ENCODE peak calls at places on chromosome 5, in nine cellular contexts. S is HEK293T; P is anterior cingulate cortex; V is heart right ventricle; B is HT1080; D is glomerular endothelial cell; F is IMR-90; K is activated effector memory CD4-positive, alpha-beta T cell treated with anti-CD3 and anti-CD28 coated beads, Interleukin-2, amount 50 U/mL, for 16 hours; A is stimulated activated CD4-positive, alpha-beta T cell treated with anti-CD3 and anti-CD28 coated beads, Interleukin-4, amount 100 ng/mL, for 4 hours. I is an unnamed sample.

GRCh38 chr5:118924006-118924389 is 64.3 kb downstream of the DTWD2 start:
- DNase-seq in S (no peak), P (no peak), V (no peak), B (no peak), D (no peak), F (no peak), K (no peak), A (no peak), I (no peak)

GRCh38 chr5:96338624-96339023 is 94.4 kb downstream of the PCSK1 start:
- DNase-seq in S (no peak), P (no peak), V (no peak), B (no peak), D (no peak), F (no peak), K (no peak), A (no peak), I (no peak)

GRCh38 chr5:173855162-173855994 is 32.8 kb upstream of the CPEB4 start:
- DNase-seq in S (no peak), P (no peak), V (no peak), B (no peak), D (no peak), F (no peak), K (no peak), A (no peak), I (peak)

GRCh38 chr5:128271859-128272446 is 188.4 kb downstream of the SLC12A2 start:
- DNase-seq in S (no peak), P (no peak), V (no peak), B (peak), D (peak), F (peak), K (no peak), A (no peak), I (no peak)

GRCh38 chr5:1792842-1793266 is 6.8 kb downstream of the MRPL36 start:
- DNase-seq in S (no peak), P (no peak), V (no peak), B (peak), D (peak), F (peak), K (peak), A (peak), I (no peak)

GRCh38 chr5:133240425-133241091 is 188.7 kb downstream of the HSPA4 start:
- DNase-seq in S (no peak), P (no peak), V (no peak), B (peak), D (peak), F (peak), K (peak), A (peak), I (peak)

GRCh38 chr5:133694181-133694831 is 82.0 kb upstream of the FSTL4 start:
- DNase-seq in S (no peak), P (no peak), V (no peak), B (no peak), D (no peak), F (no peak), K (no peak), A (no peak), I (no peak)

GRCh38 chr5:16156152-16156551 is 23.4 kb downstream of the MARCHF11 start:
- DNase-seq in S (no peak), P (no peak), V (no peak), B (no peak), D (no peak), F (no peak), K (no peak), A (no peak), I (no peak)

GRCh38 chr5:11905209-11905608 is 963 bp upstream of the CTNND2 start:
- DNase-seq in S (no peak), P (no peak), V (no peak), B (no peak), D (no peak), F (no peak), K (no peak), A (no peak), I (no peak)

GRCh38 chr5:63125862-63126261 is 547.2 kb downstream of the LRRC70 start:
- DNase-seq in S (peak), P (no peak), V (no peak), B (peak), D (no peak), F (peak), K (no peak), A (no peak), I (peak)

GRCh38 chr5:140926211-140926902 is at the start of gene PCDHAC1:
- DNase-seq in S (peak), P (peak), V (peak), B (peak), D (no peak), F (no peak), K (peak), A (no peak), I (no peak)

GRCh38 chr5:71528206-71528605 is 58.9 kb upstream of the MCCC2 start:
- DNase-seq in S (no peak), P (no peak), V (no peak), B (no peak), D (no peak), F (peak), K (no peak), A (no peak), I (no peak)

GRCh38 chr5:172760933-172761332 is 10.1 kb downstream of the DUSP1 start:
- DNase-seq in S (no peak), P (no peak), V (no peak), B (no peak), D (no peak), F (no peak), K (no peak), A (no peak), I (no peak)

GRCh38 chr5:134142088-134142487 is 27.6 kb downstream of the TCF7 start:
- DNase-seq in S (no peak), P (no peak), V (no peak), B (no peak), D (no peak), F (no peak), K (peak), A (no peak), I (no peak)

GRCh38 chr5:41877408-41877807 is 7.2 kb upstream of the OXCT1 start:
- DNase-seq in S (no peak), P (no peak), V (no peak), B (no peak), D (no peak), F (no peak), K (no peak), A (no peak), I (no peak)

GRCh38 chr5:175493260-175493659 is 14.9 kb downstream of the SFXN1 start:
- DNase-seq in S (no peak), P (no peak), V (no peak), B (no peak), D (no peak), F (no peak), K (no peak), A (no peak), I (no peak)

GRCh38 chr5:178113141-178113787 is at the start of gene N4BP3:
- DNase-seq in S (peak), P (no peak), V (peak), B (no peak), D (no peak), F (peak), K (peak), A (peak), I (no peak)

GRCh38 chr5:407051-407450 is 35.9 kb upstream of the EXOC3 start:
- DNase-seq in S (no peak), P (no peak), V (no peak), B (no peak), D (no peak), F (peak), K (no peak), A (no peak), I (no peak)

GRCh38 chr5:79956173-79956670 is 34.8 kb downstream of the MTX3 start:
- DNase-seq in S (no peak), P (no peak), V (no peak), B (peak), D (no peak), F (peak), K (no peak), A (no peak), I (no peak)

GRCh38 chr5:56481147-56481997 is 248.2 kb upstream of the ANKRD55 start:
- DNase-seq in S (peak), P (peak), V (peak), B (no peak), D (no peak), F (peak), K (peak), A (peak), I (no peak)

GRCh38 chr5:2522372-2522771 is 229.1 kb downstream of the IRX2 start:
- DNase-seq in S (no peak), P (no peak), V (no peak), B (peak), D (no peak), F (no peak), K (peak), A (no peak), I (no peak)

GRCh38 chr5:32074401-32074800 is 99.7 kb downstream of the GOLPH3 start:
- DNase-seq in S (no peak), P (no peak), V (peak), B (no peak), D (no peak), F (no peak), K (no peak), A (no peak), I (no peak)

GRCh38 chr5:10111575-10111974 is 138.1 kb downstream of the ATPSCKMT start:
- DNase-seq in S (peak), P (no peak), V (no peak), B (peak), D (no peak), F (peak), K (no peak), A (no peak), I (no peak)

GRCh38 chr5:33470544-33470943 is 29.8 kb downstream of the TARS1 start:
- DNase-seq in S (no peak), P (no peak), V (no peak), B (peak), D (no peak), F (peak), K (no peak), A (no peak), I (no peak)

GRCh38 chr5:88748670-88749069 is 134.3 kb downstream of the MEF2C start:
- DNase-seq in S (no peak), P (no peak), V (no peak), B (no peak), D (no peak), F (no peak), K (no peak), A (no peak), I (no peak)

GRCh38 chr5:73451218-73452130 is 2.9 kb upstream of the FOXD1 start:
- DNase-seq in S (peak), P (no peak), V (peak), B (no peak), D (no peak), F (peak), K (peak), A (peak), I (no peak)